ENCODE peak calls at places on chromosomes 3 and 15, in seven cellular contexts. One of them, this sample, is unnamed. For H3K36me3, the result is how much of the 10 kb centered on the place peaks cover.

GRCh38 chr3:76310661-76311060 is 525.3 kb upstream of the ZNF717 start:
- DNase-seq in neuronal stem cell: no peak
- DNase-seq in CD8-positive, alpha-beta memory T cell: no peak
- DNase-seq in Panc1: no peak
- DNase-seq in cardiac muscle cell: no peak
- DNase-seq in Peyer's patch: no peak
- DNase-seq in lung: no peak
- DNase-seq in this sample: no peak

GRCh38 chr15:31235298-31236183 is 91.1 kb upstream of the KLF13 start:
- DNase-seq in Peyer's patch: no peak
- DNase-seq in lung: no peak
- DNase-seq in Panc1: no peak
- DNase-seq in neuronal stem cell: no peak
- DNase-seq in cardiac muscle cell: peak
- DNase-seq in CD8-positive, alpha-beta memory T cell: no peak
- DNase-seq in this sample: no peak

GRCh38 chr3:87233805-87234204 is 6.7 kb downstream of the CHMP2B start:
- DNase-seq in Peyer's patch: no peak
- DNase-seq in Panc1: no peak
- DNase-seq in neuronal stem cell: no peak
- DNase-seq in lung: no peak
- DNase-seq in CD8-positive, alpha-beta memory T cell: no peak
- DNase-seq in cardiac muscle cell: no peak
- DNase-seq in this sample: no peak

GRCh38 chr3:131912255-131912654 is 122.6 kb downstream of the CPNE4 start:
- DNase-seq in Peyer's patch: no peak
- DNase-seq in neuronal stem cell: no peak
- DNase-seq in Panc1: no peak
- DNase-seq in lung: no peak
- DNase-seq in cardiac muscle cell: no peak
- DNase-seq in CD8-positive, alpha-beta memory T cell: no peak
- DNase-seq in this sample: no peak

GRCh38 chr3:121505256-121505655 is 40.5 kb downstream of the POLQ start:
- DNase-seq in neuronal stem cell: no peak
- DNase-seq in Peyer's patch: no peak
- DNase-seq in CD8-positive, alpha-beta memory T cell: no peak
- DNase-seq in cardiac muscle cell: no peak
- DNase-seq in Panc1: no peak
- DNase-seq in lung: no peak
- DNase-seq in this sample: no peak

GRCh38 chr3:184241447-184242296 is 7.1 kb downstream of the ALG3 start:
- DNase-seq in Peyer's patch: no peak
- DNase-seq in neuronal stem cell: no peak
- DNase-seq in CD8-positive, alpha-beta memory T cell: no peak
- DNase-seq in cardiac muscle cell: peak
- DNase-seq in lung: peak
- DNase-seq in Panc1: no peak
- DNase-seq in this sample: peak

GRCh38 chr15:32790352-32790999 is 72.7 kb downstream of the GREM1 start:
- DNase-seq in cardiac muscle cell: no peak
- DNase-seq in Panc1: no peak
- DNase-seq in lung: no peak
- DNase-seq in neuronal stem cell: no peak
- DNase-seq in CD8-positive, alpha-beta memory T cell: no peak
- DNase-seq in Peyer's patch: no peak
- DNase-seq in this sample: no peak

GRCh38 chr3:85090495-85090894 is 131.7 kb downstream of the CADM2 start:
- DNase-seq in Panc1: no peak
- DNase-seq in Peyer's patch: no peak
- DNase-seq in CD8-positive, alpha-beta memory T cell: no peak
- DNase-seq in neuronal stem cell: no peak
- DNase-seq in lung: no peak
- DNase-seq in cardiac muscle cell: no peak
- DNase-seq in this sample: no peak

GRCh38 chr15:33360876-33361275 is 50.1 kb downstream of the RYR3 start:
- DNase-seq in neuronal stem cell: no peak
- DNase-seq in CD8-positive, alpha-beta memory T cell: no peak
- DNase-seq in lung: no peak
- DNase-seq in cardiac muscle cell: no peak
- DNase-seq in Panc1: no peak
- DNase-seq in Peyer's patch: no peak
- DNase-seq in this sample: no peak

GRCh38 chr3:155934215-155934614 is 63.8 kb downstream of the GMPS start:
- DNase-seq in Panc1: no peak
- DNase-seq in lung: no peak
- DNase-seq in neuronal stem cell: no peak
- DNase-seq in Peyer's patch: no peak
- DNase-seq in CD8-positive, alpha-beta memory T cell: no peak
- DNase-seq in cardiac muscle cell: no peak
- DNase-seq in this sample: no peak

GRCh38 chr3:11289864-11290263 is 17.7 kb downstream of the ATG7 start:
- DNase-seq in lung: no peak
- DNase-seq in cardiac muscle cell: no peak
- DNase-seq in Peyer's patch: no peak
- DNase-seq in Panc1: no peak
- DNase-seq in neuronal stem cell: no peak
- DNase-seq in CD8-positive, alpha-beta memory T cell: no peak
- DNase-seq in this sample: no peak
- H3K4me3 ChIP-seq in lung: no peak
- H3K4me3 ChIP-seq in cardiac muscle cell: no peak
- H3K4me3 ChIP-seq in Peyer's patch: no peak
- H3K4me3 ChIP-seq in Panc1: no peak
- H3K4me3 ChIP-seq in neuronal stem cell: no peak
- H3K4me3 ChIP-seq in CD8-positive, alpha-beta memory T cell: no peak
- H3K4me3 ChIP-seq in this sample: no peak

DNA sequence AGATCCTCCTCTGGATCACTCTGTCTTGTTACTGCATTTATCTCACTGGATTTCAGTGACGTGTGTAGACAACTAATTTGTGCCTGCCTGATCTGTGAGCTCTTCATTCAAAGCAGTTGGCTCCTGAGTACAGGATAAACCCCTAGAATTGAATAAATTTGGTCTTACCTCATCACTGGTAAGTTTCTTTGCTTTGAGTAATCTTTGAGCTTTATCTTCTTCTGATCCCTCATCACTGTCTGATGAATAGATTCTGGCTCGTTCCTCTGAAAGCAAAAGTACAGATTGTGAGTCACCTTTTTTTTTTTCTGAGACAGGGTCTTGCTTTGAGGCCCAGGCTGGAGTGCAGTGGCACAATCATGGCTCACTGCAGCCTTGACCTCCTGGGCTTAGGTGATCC is 24.5 kb downstream of the LEO1 start:
- DNase-seq in Peyer's patch: no peak
- DNase-seq in neuronal stem cell: no peak
- DNase-seq in lung: no peak
- DNase-seq in CD8-positive, alpha-beta memory T cell: no peak
- DNase-seq in cardiac muscle cell: no peak
- DNase-seq in Panc1: no peak
- DNase-seq in this sample: no peak
- H3K36me3 ChIP-seq in Peyer's patch: under half
- H3K36me3 ChIP-seq in neuronal stem cell: half or more
- H3K36me3 ChIP-seq in lung: under half
- H3K36me3 ChIP-seq in CD8-positive, alpha-beta memory T cell: half or more
- H3K36me3 ChIP-seq in cardiac muscle cell: under half
- H3K36me3 ChIP-seq in Panc1: under half
- H3K36me3 ChIP-seq in this sample: under half

DNA sequence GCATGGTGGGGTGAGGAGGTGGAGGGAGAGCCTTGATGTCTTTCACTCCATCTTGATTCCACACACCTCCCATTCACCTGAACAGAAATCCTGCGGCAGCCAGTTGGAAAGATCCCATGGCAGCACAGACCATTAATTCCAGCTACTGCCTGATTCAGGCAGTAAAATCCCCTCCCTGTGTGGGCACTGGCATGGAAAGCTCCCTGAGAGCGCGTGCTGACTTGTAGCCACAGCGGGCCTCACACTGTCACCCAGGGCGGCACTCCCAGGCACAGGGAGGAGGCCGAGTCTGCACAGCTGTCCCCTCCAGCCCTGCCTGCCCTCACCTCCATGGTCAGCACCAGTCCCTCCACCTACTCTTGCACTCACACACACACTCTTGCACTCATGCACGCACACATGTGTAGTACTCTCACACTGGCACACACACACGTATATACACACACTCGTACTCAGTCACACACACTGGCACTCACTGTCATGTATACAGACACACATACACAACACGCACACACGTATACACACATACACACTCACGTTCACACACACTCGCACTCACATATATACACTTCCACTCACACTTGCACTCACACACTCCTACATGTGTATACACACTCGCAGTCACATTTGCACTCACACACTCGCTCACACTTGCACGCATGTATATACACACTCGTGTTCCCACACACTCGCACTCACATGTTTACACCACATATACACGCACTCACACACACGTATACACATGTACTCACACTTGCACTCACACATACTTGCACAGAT is 1.7 kb downstream of the PLA2G4F start:
- DNase-seq in Panc1: no peak
- DNase-seq in cardiac muscle cell: no peak
- DNase-seq in Peyer's patch: no peak
- DNase-seq in CD8-positive, alpha-beta memory T cell: no peak
- DNase-seq in neuronal stem cell: no peak
- DNase-seq in lung: no peak
- DNase-seq in this sample: peak
- H3K4me3 ChIP-seq in Panc1: no peak
- H3K4me3 ChIP-seq in cardiac muscle cell: no peak
- H3K4me3 ChIP-seq in Peyer's patch: no peak
- H3K4me3 ChIP-seq in CD8-positive, alpha-beta memory T cell: no peak
- H3K4me3 ChIP-seq in neuronal stem cell: no peak
- H3K4me3 ChIP-seq in lung: peak
- H3K4me3 ChIP-seq in this sample: no peak

GRCh38 chr3:98994128-98994762 is 92.8 kb upstream of the DCBLD2 start:
- DNase-seq in Panc1: no peak
- DNase-seq in neuronal stem cell: peak
- DNase-seq in lung: no peak
- DNase-seq in Peyer's patch: no peak
- DNase-seq in cardiac muscle cell: peak
- DNase-seq in CD8-positive, alpha-beta memory T cell: no peak
- DNase-seq in this sample: no peak

GRCh38 chr3:98985406-98985805 is 83.9 kb upstream of the DCBLD2 start:
- DNase-seq in neuronal stem cell: no peak
- DNase-seq in lung: no peak
- DNase-seq in CD8-positive, alpha-beta memory T cell: no peak
- DNase-seq in Peyer's patch: no peak
- DNase-seq in Panc1: no peak
- DNase-seq in cardiac muscle cell: no peak
- DNase-seq in this sample: no peak

GRCh38 chr3:98990657-98991056 is 89.2 kb upstream of the DCBLD2 start:
- DNase-seq in Peyer's patch: no peak
- DNase-seq in neuronal stem cell: no peak
- DNase-seq in cardiac muscle cell: no peak
- DNase-seq in Panc1: no peak
- DNase-seq in CD8-positive, alpha-beta memory T cell: no peak
- DNase-seq in lung: no peak
- DNase-seq in this sample: no peak

GRCh38 chr3:98986073-98986472 is 84.6 kb upstream of the DCBLD2 start:
- DNase-seq in cardiac muscle cell: peak
- DNase-seq in Peyer's patch: no peak
- DNase-seq in neuronal stem cell: peak
- DNase-seq in Panc1: no peak
- DNase-seq in lung: no peak
- DNase-seq in CD8-positive, alpha-beta memory T cell: no peak
- DNase-seq in this sample: peak

GRCh38 chr3:98991393-98991792 is 89.9 kb upstream of the DCBLD2 start:
- DNase-seq in lung: no peak
- DNase-seq in Panc1: no peak
- DNase-seq in CD8-positive, alpha-beta memory T cell: no peak
- DNase-seq in neuronal stem cell: no peak
- DNase-seq in cardiac muscle cell: no peak
- DNase-seq in Peyer's patch: no peak
- DNase-seq in this sample: no peak
- H3K36me3 ChIP-seq in lung: under half
- H3K36me3 ChIP-seq in Panc1: under half
- H3K36me3 ChIP-seq in CD8-positive, alpha-beta memory T cell: under half
- H3K36me3 ChIP-seq in neuronal stem cell: under half
- H3K36me3 ChIP-seq in cardiac muscle cell: under half
- H3K36me3 ChIP-seq in Peyer's patch: under half
- H3K36me3 ChIP-seq in this sample: under half

GRCh38 chr15:84658788-84659411 is 901 bp upstream of the NMB start:
- DNase-seq in Peyer's patch: no peak
- DNase-seq in neuronal stem cell: no peak
- DNase-seq in CD8-positive, alpha-beta memory T cell: no peak
- DNase-seq in cardiac muscle cell: no peak
- DNase-seq in lung: no peak
- DNase-seq in Panc1: no peak
- DNase-seq in this sample: peak

GRCh38 chr15:84659904-84660781 is 2.1 kb upstream of the NMB start:
- DNase-seq in Peyer's patch: no peak
- DNase-seq in neuronal stem cell: no peak
- DNase-seq in Panc1: no peak
- DNase-seq in lung: no peak
- DNase-seq in CD8-positive, alpha-beta memory T cell: no peak
- DNase-seq in cardiac muscle cell: peak
- DNase-seq in this sample: peak

GRCh38 chr15:84657748-84658079 is 285 bp downstream of the NMB start:
- DNase-seq in CD8-positive, alpha-beta memory T cell: no peak
- DNase-seq in neuronal stem cell: no peak
- DNase-seq in Peyer's patch: no peak
- DNase-seq in cardiac muscle cell: no peak
- DNase-seq in Panc1: no peak
- DNase-seq in lung: no peak
- DNase-seq in this sample: peak

GRCh38 chr15:84658080-84658787 is at the start of gene NMB:
- DNase-seq in CD8-positive, alpha-beta memory T cell: peak
- DNase-seq in cardiac muscle cell: peak
- DNase-seq in lung: peak
- DNase-seq in Panc1: no peak
- DNase-seq in neuronal stem cell: peak
- DNase-seq in Peyer's patch: peak
- DNase-seq in this sample: peak

DNA sequence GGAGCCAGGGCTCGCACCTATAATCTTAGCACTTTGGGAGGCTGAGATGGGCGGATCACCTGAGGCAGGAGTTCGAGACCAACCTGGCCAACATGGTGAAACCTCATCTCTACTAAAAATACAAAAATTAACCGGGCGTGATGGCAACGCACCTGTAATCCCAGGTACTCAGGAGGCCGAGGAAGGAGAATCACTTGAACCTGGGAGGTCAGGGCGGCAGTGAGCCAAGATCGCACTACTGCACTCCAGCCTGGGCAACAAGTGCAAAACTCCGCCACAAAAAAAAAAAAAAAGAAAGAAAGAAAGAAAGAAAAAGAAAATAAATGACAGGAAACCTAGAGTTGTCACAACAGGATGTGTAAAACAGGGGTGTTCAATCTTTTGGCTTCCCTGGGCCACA is 3.0 kb upstream of the NMB start:
- DNase-seq in Peyer's patch: no peak
- DNase-seq in neuronal stem cell: no peak
- DNase-seq in cardiac muscle cell: no peak
- DNase-seq in CD8-positive, alpha-beta memory T cell: no peak
- DNase-seq in lung: no peak
- DNase-seq in Panc1: no peak
- DNase-seq in this sample: no peak
- H3K4me3 ChIP-seq in Peyer's patch: no peak
- H3K4me3 ChIP-seq in neuronal stem cell: no peak
- H3K4me3 ChIP-seq in cardiac muscle cell: no peak
- H3K4me3 ChIP-seq in CD8-positive, alpha-beta memory T cell: no peak
- H3K4me3 ChIP-seq in lung: no peak
- H3K4me3 ChIP-seq in Panc1: no peak
- H3K4me3 ChIP-seq in this sample: no peak